ENCODE peak calls at places on chromosomes 12 and 14, in seven cellular contexts. One of them, this sample, is unnamed.

GRCh38 chr14:43361766-43362165 is 1145.3 kb downstream of the FSCB start:
- DNase-seq in K562: no peak
- DNase-seq in neural progenitor cell: no peak
- DNase-seq in right atrium auricular region: no peak
- DNase-seq in uterus: no peak
- DNase-seq in endothelial cell of umbilical vein: no peak
- DNase-seq in psoas muscle: no peak
- DNase-seq in this sample: no peak

GRCh38 chr12:118432812-118433540 is 56.6 kb downstream of the SUDS3 start:
- DNase-seq in uterus: no peak
- DNase-seq in right atrium auricular region: no peak
- DNase-seq in endothelial cell of umbilical vein: no peak
- DNase-seq in neural progenitor cell: no peak
- DNase-seq in K562: no peak
- DNase-seq in psoas muscle: no peak
- DNase-seq in this sample: no peak

GRCh38 chr14:75069811-75070145 is 337 bp downstream of the ZC2HC1C start:
- DNase-seq in K562: no peak
- DNase-seq in neural progenitor cell: peak; percentile 65
- DNase-seq in endothelial cell of umbilical vein: no peak
- DNase-seq in uterus: no peak
- DNase-seq in psoas muscle: no peak
- DNase-seq in right atrium auricular region: no peak
- DNase-seq in this sample: no peak

GRCh38 chr12:45369065-45369464 is 153.2 kb downstream of the ANO6 start:
- DNase-seq in psoas muscle: no peak
- DNase-seq in right atrium auricular region: no peak
- DNase-seq in K562: no peak
- DNase-seq in neural progenitor cell: no peak
- DNase-seq in uterus: no peak
- DNase-seq in endothelial cell of umbilical vein: peak; percentile 60
- DNase-seq in this sample: no peak

GRCh38 chr14:99217556-99217955 is 54.4 kb downstream of the BCL11B start:
- DNase-seq in uterus: no peak
- DNase-seq in neural progenitor cell: no peak
- DNase-seq in endothelial cell of umbilical vein: no peak
- DNase-seq in K562: no peak
- DNase-seq in right atrium auricular region: no peak
- DNase-seq in psoas muscle: no peak
- DNase-seq in this sample: no peak

GRCh38 chr12:28443337-28443736 is 253.1 kb downstream of the CCDC91 start:
- DNase-seq in uterus: no peak
- DNase-seq in K562: no peak
- DNase-seq in endothelial cell of umbilical vein: no peak
- DNase-seq in psoas muscle: no peak
- DNase-seq in neural progenitor cell: no peak
- DNase-seq in right atrium auricular region: no peak
- DNase-seq in this sample: no peak

GRCh38 chr14:89720741-89721315 is 233.7 kb downstream of the EFCAB11 start:
- DNase-seq in neural progenitor cell: no peak
- DNase-seq in right atrium auricular region: peak; percentile 64
- DNase-seq in endothelial cell of umbilical vein: no peak
- DNase-seq in psoas muscle: no peak
- DNase-seq in uterus: peak; percentile 16
- DNase-seq in K562: no peak
- DNase-seq in this sample: peak; percentile 47

GRCh38 chr14:43166163-43166562 is 1340.9 kb downstream of the FSCB start:
- DNase-seq in endothelial cell of umbilical vein: no peak
- DNase-seq in psoas muscle: no peak
- DNase-seq in K562: no peak
- DNase-seq in uterus: no peak
- DNase-seq in neural progenitor cell: no peak
- DNase-seq in right atrium auricular region: no peak
- DNase-seq in this sample: no peak

GRCh38 chr12:19643635-19644034 is 204.3 kb downstream of the AEBP2 start:
- DNase-seq in endothelial cell of umbilical vein: peak; percentile 83
- DNase-seq in uterus: peak; percentile 26
- DNase-seq in right atrium auricular region: no peak
- DNase-seq in neural progenitor cell: peak; percentile 87
- DNase-seq in K562: peak; percentile 3
- DNase-seq in psoas muscle: no peak
- DNase-seq in this sample: no peak

GRCh38 chr14:56812364-56813103 is 2.3 kb upstream of the OTX2 start:
- DNase-seq in neural progenitor cell: peak; percentile 48
- DNase-seq in psoas muscle: no peak
- DNase-seq in uterus: no peak
- DNase-seq in endothelial cell of umbilical vein: no peak
- DNase-seq in right atrium auricular region: no peak
- DNase-seq in K562: no peak
- DNase-seq in this sample: no peak

GRCh38 chr12:94498073-94498472 is 38.4 kb upstream of the CEP83 start:
- DNase-seq in right atrium auricular region: no peak
- DNase-seq in endothelial cell of umbilical vein: no peak
- DNase-seq in uterus: no peak
- DNase-seq in psoas muscle: no peak
- DNase-seq in neural progenitor cell: no peak
- DNase-seq in K562: peak; percentile 9
- DNase-seq in this sample: no peak

GRCh38 chr14:106309423-106309822 is 783.0 kb downstream of the TMEM121 start:
- DNase-seq in right atrium auricular region: no peak
- DNase-seq in neural progenitor cell: no peak
- DNase-seq in psoas muscle: no peak
- DNase-seq in K562: no peak
- DNase-seq in uterus: no peak
- DNase-seq in endothelial cell of umbilical vein: no peak
- DNase-seq in this sample: no peak

GRCh38 chr14:106308839-106309389 is 782.5 kb downstream of the TMEM121 start:
- DNase-seq in uterus: no peak
- DNase-seq in neural progenitor cell: peak; percentile 42
- DNase-seq in endothelial cell of umbilical vein: no peak
- DNase-seq in K562: peak; percentile 65
- DNase-seq in psoas muscle: no peak
- DNase-seq in right atrium auricular region: no peak
- DNase-seq in this sample: no peak
- H3K9me3 ChIP-seq in uterus: no peaks in the 10 kb centered on the region
- H3K9me3 ChIP-seq in neural progenitor cell: peaks cover 22% of the 10 kb centered on the region
- H3K9me3 ChIP-seq in endothelial cell of umbilical vein: peaks cover 4% of the 10 kb centered on the region
- H3K9me3 ChIP-seq in K562: no peaks in the 10 kb centered on the region
- H3K9me3 ChIP-seq in psoas muscle: no peaks in the 10 kb centered on the region
- H3K9me3 ChIP-seq in right atrium auricular region: no peaks in the 10 kb centered on the region
- H3K9me3 ChIP-seq in this sample: no peaks in the 10 kb centered on the region

GRCh38 chr12:2298556-2299195 is 245.9 kb downstream of the CACNA1C start:
- DNase-seq in right atrium auricular region: no peak
- DNase-seq in endothelial cell of umbilical vein: no peak
- DNase-seq in K562: no peak
- DNase-seq in psoas muscle: no peak
- DNase-seq in uterus: no peak
- DNase-seq in neural progenitor cell: no peak
- DNase-seq in this sample: no peak
- H3K4me1 ChIP-seq in right atrium auricular region: peaks cover 81% of the 10 kb centered on the region
- H3K4me1 ChIP-seq in endothelial cell of umbilical vein: no peaks in the 10 kb centered on the region
- H3K4me1 ChIP-seq in K562: no peaks in the 10 kb centered on the region
- H3K4me1 ChIP-seq in psoas muscle: no peaks in the 10 kb centered on the region
- H3K4me1 ChIP-seq in uterus: no peaks in the 10 kb centered on the region
- H3K4me1 ChIP-seq in neural progenitor cell: peaks cover 3% of the 10 kb centered on the region
- H3K4me1 ChIP-seq in this sample: peaks cover 99% of the 10 kb centered on the region

GRCh38 chr12:2641761-2642160 is 153.0 kb upstream of the FKBP4 start:
- DNase-seq in endothelial cell of umbilical vein: no peak
- DNase-seq in right atrium auricular region: no peak
- DNase-seq in neural progenitor cell: no peak
- DNase-seq in uterus: peak; percentile 13
- DNase-seq in psoas muscle: no peak
- DNase-seq in K562: no peak
- DNase-seq in this sample: peak; percentile 38

GRCh38 chr12:2642176-2642892 is 152.4 kb upstream of the FKBP4 start:
- DNase-seq in K562: no peak
- DNase-seq in endothelial cell of umbilical vein: no peak
- DNase-seq in neural progenitor cell: no peak
- DNase-seq in right atrium auricular region: no peak
- DNase-seq in uterus: peak; percentile 8
- DNase-seq in psoas muscle: no peak
- DNase-seq in this sample: peak; percentile 7

GRCh38 chr12:2640281-2640680 is 154.5 kb upstream of the FKBP4 start:
- DNase-seq in neural progenitor cell: no peak
- DNase-seq in endothelial cell of umbilical vein: no peak
- DNase-seq in right atrium auricular region: no peak
- DNase-seq in psoas muscle: peak; percentile 35
- DNase-seq in uterus: peak; percentile 25
- DNase-seq in K562: no peak
- DNase-seq in this sample: peak; percentile 41

GRCh38 chr12:2641209-2641608 is 153.6 kb upstream of the FKBP4 start:
- DNase-seq in endothelial cell of umbilical vein: peak; percentile 78
- DNase-seq in K562: peak; percentile 41
- DNase-seq in neural progenitor cell: peak; percentile 56
- DNase-seq in psoas muscle: no peak
- DNase-seq in right atrium auricular region: no peak
- DNase-seq in uterus: peak; percentile 51
- DNase-seq in this sample: peak; percentile 22

GRCh38 chr12:2640709-2641108 is 154.1 kb upstream of the FKBP4 start:
- DNase-seq in uterus: peak; percentile 70
- DNase-seq in neural progenitor cell: peak; percentile 30
- DNase-seq in psoas muscle: peak; percentile 72
- DNase-seq in endothelial cell of umbilical vein: peak; percentile 93
- DNase-seq in K562: peak; percentile 41
- DNase-seq in right atrium auricular region: peak; percentile 81
- DNase-seq in this sample: peak; percentile 83
- H3K27ac ChIP-seq in uterus: peak overlapping the region; percentile 56
- H3K27ac ChIP-seq in neural progenitor cell: no peak overlapping the region
- H3K27ac ChIP-seq in psoas muscle: peak overlapping the region; percentile 36
- H3K27ac ChIP-seq in endothelial cell of umbilical vein: peak overlapping the region; percentile 88
- H3K27ac ChIP-seq in K562: no peak overlapping the region
- H3K27ac ChIP-seq in right atrium auricular region: peak overlapping the region; percentile 4
- H3K27ac ChIP-seq in this sample: peak overlapping the region; percentile 77

GRCh38 chr14:104431929-104432541 is 147.5 kb upstream of the C14orf180 start:
- DNase-seq in psoas muscle: no peak
- DNase-seq in endothelial cell of umbilical vein: no peak
- DNase-seq in right atrium auricular region: peak; percentile 21
- DNase-seq in uterus: no peak
- DNase-seq in neural progenitor cell: no peak
- DNase-seq in K562: no peak
- DNase-seq in this sample: no peak

GRCh38 chr14:104432611-104433231 is 146.8 kb upstream of the C14orf180 start:
- DNase-seq in right atrium auricular region: peak; percentile 44
- DNase-seq in K562: no peak
- DNase-seq in neural progenitor cell: no peak
- DNase-seq in psoas muscle: no peak
- DNase-seq in uterus: no peak
- DNase-seq in endothelial cell of umbilical vein: no peak
- DNase-seq in this sample: no peak

GRCh38 chr14:104435147-104436046 is 144.2 kb upstream of the C14orf180 start:
- DNase-seq in endothelial cell of umbilical vein: no peak
- DNase-seq in uterus: no peak
- DNase-seq in psoas muscle: no peak
- DNase-seq in neural progenitor cell: no peak
- DNase-seq in K562: no peak
- DNase-seq in right atrium auricular region: peak; percentile 42
- DNase-seq in this sample: no peak

GRCh38 chr14:104434214-104435076 is 145.1 kb upstream of the C14orf180 start:
- DNase-seq in neural progenitor cell: no peak
- DNase-seq in endothelial cell of umbilical vein: no peak
- DNase-seq in K562: no peak
- DNase-seq in psoas muscle: no peak
- DNase-seq in uterus: no peak
- DNase-seq in right atrium auricular region: peak; percentile 52
- DNase-seq in this sample: no peak

DNA sequence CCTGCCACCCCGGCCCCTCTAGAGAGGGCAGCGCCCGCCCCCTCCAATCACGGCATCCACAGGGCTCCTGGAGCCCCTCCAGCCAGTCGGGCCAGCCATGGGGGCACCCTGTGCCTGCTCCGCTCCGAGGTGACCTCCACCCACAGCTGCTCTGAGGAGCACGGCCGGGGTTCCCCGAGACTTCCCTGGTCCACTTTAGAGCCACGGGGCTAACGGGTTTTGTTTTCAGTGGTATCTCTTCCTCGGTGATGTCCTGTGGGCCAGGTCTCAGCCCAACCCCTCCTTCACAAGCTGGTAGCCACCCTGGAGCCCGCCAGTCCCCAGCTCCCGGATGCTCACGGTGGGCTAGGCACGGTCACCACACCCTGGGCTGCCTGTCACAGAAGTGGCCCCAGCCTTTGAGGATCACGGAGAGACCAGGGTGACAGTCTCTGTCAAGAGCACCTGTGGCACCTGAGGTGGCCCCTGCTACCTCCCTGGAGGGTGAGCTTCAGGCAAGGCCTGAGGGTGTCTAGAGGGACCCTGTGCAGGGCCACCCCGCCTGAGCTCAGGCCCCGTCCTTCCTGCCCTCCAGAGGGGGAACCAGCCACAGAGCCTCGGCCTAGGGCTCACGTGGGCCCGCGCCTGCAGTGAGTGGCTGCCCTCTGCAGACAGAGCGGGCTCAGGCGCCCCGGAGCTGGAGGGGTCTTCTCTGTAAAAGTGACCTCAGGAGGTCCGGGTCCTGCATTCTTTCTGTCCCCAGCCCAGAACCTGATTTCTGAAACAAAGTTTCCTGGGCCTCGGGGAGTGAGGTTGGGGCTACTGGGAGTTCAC is 146.0 kb upstream of the C14orf180 start:
- DNase-seq in neural progenitor cell: no peak
- DNase-seq in psoas muscle: no peak
- DNase-seq in K562: no peak
- DNase-seq in uterus: no peak
- DNase-seq in endothelial cell of umbilical vein: no peak
- DNase-seq in right atrium auricular region: peak; percentile 40
- DNase-seq in this sample: no peak
- H3K9me3 ChIP-seq in neural progenitor cell: no peaks in the 10 kb centered on the region
- H3K9me3 ChIP-seq in psoas muscle: no peaks in the 10 kb centered on the region
- H3K9me3 ChIP-seq in K562: no peaks in the 10 kb centered on the region
- H3K9me3 ChIP-seq in uterus: no peaks in the 10 kb centered on the region
- H3K9me3 ChIP-seq in endothelial cell of umbilical vein: no peaks in the 10 kb centered on the region
- H3K9me3 ChIP-seq in right atrium auricular region: no peaks in the 10 kb centered on the region
- H3K9me3 ChIP-seq in this sample: no peaks in the 10 kb centered on the region

GRCh38 chr14:81784084-81784483 is 250.4 kb upstream of the SEL1L start:
- DNase-seq in K562: no peak
- DNase-seq in endothelial cell of umbilical vein: no peak
- DNase-seq in right atrium auricular region: no peak
- DNase-seq in uterus: no peak
- DNase-seq in neural progenitor cell: no peak
- DNase-seq in psoas muscle: peak; percentile 11
- DNase-seq in this sample: peak; percentile 68
- H3K4me1 ChIP-seq in K562: no peaks in the 10 kb centered on the region
- H3K4me1 ChIP-seq in endothelial cell of umbilical vein: no peaks in the 10 kb centered on the region
- H3K4me1 ChIP-seq in right atrium auricular region: no peaks in the 10 kb centered on the region
- H3K4me1 ChIP-seq in uterus: no peaks in the 10 kb centered on the region
- H3K4me1 ChIP-seq in neural progenitor cell: no peaks in the 10 kb centered on the region
- H3K4me1 ChIP-seq in psoas muscle: no peaks in the 10 kb centered on the region
- H3K4me1 ChIP-seq in this sample: peaks cover 8% of the 10 kb centered on the region